ENCODE peak calls at places on chromosomes 13 and 19, in eight cellular contexts. X, Q, H, M, W, B, J and Z are unnamed samples.

GRCh38 chr19:38057954-38058690 is 151.1 kb downstream of the SIPA1L3 start:
- DNase-seq in X (no peak), Q (no peak), H (peak), M (no peak), W (no peak), B (no peak), J (peak), Z (peak)

GRCh38 chr13:40933508-40933907 is 85.6 kb downstream of the ELF1 start:
- DNase-seq in X (no peak), Q (no peak), H (no peak), M (no peak), W (no peak), B (no peak), J (no peak), Z (no peak)

GRCh38 chr13:31774186-31774585 is 34.9 kb downstream of the RXFP2 start:
- DNase-seq in X (peak), Q (no peak), H (no peak), M (no peak), W (no peak), B (no peak), J (no peak), Z (no peak)

GRCh38 chr19:7534531-7534980 is 961 bp upstream of the PNPLA6 start:
- DNase-seq in X (peak), Q (peak), H (peak), M (peak), W (peak), B (peak), J (peak), Z (no peak)

GRCh38 chr19:9054768-9055167 is 32.1 kb upstream of the OR1M1 start:
- DNase-seq in X (no peak), Q (peak), H (no peak), M (no peak), W (peak), B (no peak), J (no peak), Z (peak)

GRCh38 chr19:40585677-40586422 is 9.2 kb downstream of the SHKBP1 start:
- DNase-seq in X (peak), Q (no peak), H (no peak), M (no peak), W (no peak), B (no peak), J (no peak), Z (no peak)

GRCh38 chr19:3224346-3225325 is at the start of gene CELF5:
- DNase-seq in X (no peak), Q (peak), H (peak), M (no peak), W (peak), B (peak), J (peak), Z (no peak)

GRCh38 chr19:10091892-10092641 is 6.0 kb downstream of the SHFL start:
- DNase-seq in X (no peak), Q (no peak), H (no peak), M (no peak), W (no peak), B (no peak), J (no peak), Z (no peak)

GRCh38 chr13:27960362-27961226 is 8.5 kb downstream of the CDX2 start:
- DNase-seq in X (no peak), Q (peak), H (peak), M (no peak), W (no peak), B (no peak), J (peak), Z (peak)

GRCh38 chr19:17560205-17560595 is 4.8 kb downstream of the COLGALT1 start:
- DNase-seq in X (peak), Q (no peak), H (no peak), M (peak), W (no peak), B (no peak), J (no peak), Z (no peak)

GRCh38 chr13:40141859-40142555 is 486.5 kb downstream of the COG6 start:
- DNase-seq in X (no peak), Q (no peak), H (no peak), M (no peak), W (no peak), B (no peak), J (no peak), Z (no peak)

GRCh38 chr13:28723806-28724205 is 5.0 kb upstream of the SLC46A3 start:
- DNase-seq in X (no peak), Q (no peak), H (no peak), M (no peak), W (no peak), B (no peak), J (no peak), Z (no peak)

GRCh38 chr13:26494591-26494990 is 62.9 kb upstream of the WASF3 start:
- DNase-seq in X (no peak), Q (no peak), H (no peak), M (no peak), W (no peak), B (no peak), J (no peak), Z (no peak)

GRCh38 chr19:45922281-45922680 is 7.7 kb upstream of the NANOS2 start:
- DNase-seq in X (no peak), Q (peak), H (no peak), M (no peak), W (no peak), B (no peak), J (no peak), Z (no peak)

GRCh38 chr13:46992383-46992952 is 95.6 kb upstream of the HTR2A start:
- DNase-seq in X (peak), Q (peak), H (no peak), M (no peak), W (no peak), B (no peak), J (no peak), Z (no peak)

GRCh38 chr13:76980075-76980718 is 11.7 kb upstream of the CLN5 start:
- DNase-seq in X (peak), Q (peak), H (peak), M (peak), W (peak), B (peak), J (peak), Z (peak)

GRCh38 chr13:112072531-112073244 is 5.7 kb downstream of the SOX1 start:
- DNase-seq in X (peak), Q (peak), H (no peak), M (no peak), W (peak), B (peak), J (no peak), Z (no peak)

GRCh38 chr19:15399635-15400034 is 19.2 kb downstream of the AKAP8L start:
- DNase-seq in X (no peak), Q (no peak), H (no peak), M (no peak), W (no peak), B (no peak), J (no peak), Z (no peak)

GRCh38 chr13:97914537-97914936 is 38.9 kb upstream of the IPO5 start:
- DNase-seq in X (peak), Q (no peak), H (no peak), M (no peak), W (no peak), B (no peak), J (no peak), Z (no peak)

GRCh38 chr13:98780451-98780850 is 28.0 kb upstream of the SLC15A1 start:
- DNase-seq in X (no peak), Q (no peak), H (no peak), M (no peak), W (no peak), B (no peak), J (no peak), Z (no peak)

GRCh38 chr19:28184997-28185396 is 1028.0 kb downstream of the UQCRFS1 start:
- DNase-seq in X (peak), Q (no peak), H (no peak), M (no peak), W (no peak), B (no peak), J (no peak), Z (no peak)

GRCh38 chr13:49995535-49996165 is 1.2 kb upstream of the TRIM13 start:
- DNase-seq in X (peak), Q (peak), H (peak), M (no peak), W (no peak), B (no peak), J (no peak), Z (no peak)

GRCh38 chr13:99124695-99125334 is 75.8 kb upstream of the UBAC2 start:
- DNase-seq in X (peak), Q (no peak), H (peak), M (no peak), W (no peak), B (no peak), J (no peak), Z (no peak)

GRCh38 chr19:2115324-2115723 is 18.6 kb downstream of the IZUMO4 start:
- DNase-seq in X (no peak), Q (no peak), H (no peak), M (no peak), W (no peak), B (no peak), J (no peak), Z (no peak)

GRCh38 chr19:8832132-8833021 is at the start of the genes MBD3L1 and ZNF558:
- DNase-seq in X (peak), Q (peak), H (peak), M (peak), W (peak), B (peak), J (peak), Z (peak)

GRCh38 chr13:79810671-79811070 is 329.7 kb downstream of the NDFIP2 start:
- DNase-seq in X (peak), Q (peak), H (no peak), M (no peak), W (no peak), B (no peak), J (no peak), Z (no peak)

GRCh38 chr13:108269601-108270328 is at the start of gene TNFSF13B:
- DNase-seq in X (peak), Q (peak), H (peak), M (peak), W (no peak), B (no peak), J (peak), Z (no peak)

GRCh38 chr19:43798546-43799409 is 3.5 kb downstream of the LYPD5 start:
- DNase-seq in X (peak), Q (peak), H (peak), M (peak), W (no peak), B (no peak), J (peak), Z (peak)

GRCh38 chr13:25330541-25330940 is 29.1 kb downstream of the NUP58 start:
- DNase-seq in X (peak), Q (no peak), H (no peak), M (no peak), W (no peak), B (no peak), J (no peak), Z (no peak)

GRCh38 chr13:79379274-79379673 is 26.8 kb downstream of the RBM26 start:
- DNase-seq in X (no peak), Q (no peak), H (no peak), M (no peak), W (no peak), B (no peak), J (no peak), Z (no peak)

GRCh38 chr13:42354246-42355117 is 82.5 kb downstream of the AKAP11 start:
- DNase-seq in X (peak), Q (peak), H (peak), M (no peak), W (no peak), B (no peak), J (no peak), Z (no peak)

GRCh38 chr13:24152292-24153214 is 8.0 kb upstream of the SPATA13 start:
- DNase-seq in X (no peak), Q (no peak), H (peak), M (no peak), W (no peak), B (no peak), J (no peak), Z (no peak)

GRCh38 chr13:41542281-41542680 is 84.9 kb downstream of the RGCC start:
- DNase-seq in X (no peak), Q (no peak), H (no peak), M (no peak), W (no peak), B (no peak), J (peak), Z (no peak)

GRCh38 chr19:11164879-11165406 is 9.4 kb upstream of the SPC24 start:
- DNase-seq in X (peak), Q (no peak), H (no peak), M (peak), W (no peak), B (peak), J (peak), Z (no peak)

GRCh38 chr19:16328824-16329482 is 4.3 kb downstream of the KLF2 start:
- DNase-seq in X (no peak), Q (no peak), H (no peak), M (no peak), W (no peak), B (no peak), J (no peak), Z (no peak)

GRCh38 chr13:24718192-24718965 is 38.2 kb downstream of the ATP12A start:
- DNase-seq in X (no peak), Q (no peak), H (no peak), M (no peak), W (no peak), B (no peak), J (no peak), Z (no peak)

GRCh38 chr19:45577111-45577905 is 7.3 kb downstream of the OPA3 start:
- DNase-seq in X (peak), Q (peak), H (peak), M (no peak), W (no peak), B (no peak), J (peak), Z (peak)

GRCh38 chr13:113533441-113533840 is 42.9 kb upstream of the DCUN1D2 start:
- DNase-seq in X (no peak), Q (no peak), H (no peak), M (no peak), W (no peak), B (no peak), J (no peak), Z (no peak)
- H3K27ac ChIP-seq in X (no peak), Q (no peak), H (no peak), M (no peak), W (no peak), B (no peak), J (no peak), Z (no peak)

GRCh38 chr19:55703790-55704215 is 28.8 kb downstream of the EPN1 start:
- DNase-seq in X (peak), Q (peak), H (peak), M (no peak), W (no peak), B (no peak), J (no peak), Z (no peak)

GRCh38 chr19:55702131-55702627 is 27.2 kb downstream of the EPN1 start:
- DNase-seq in X (no peak), Q (peak), H (peak), M (no peak), W (no peak), B (no peak), J (no peak), Z (no peak)

GRCh38 chr19:55704494-55705245 is 29.6 kb downstream of the EPN1 start:
- DNase-seq in X (no peak), Q (peak), H (no peak), M (no peak), W (no peak), B (no peak), J (no peak), Z (no peak)

GRCh38 chr19:55700813-55701212 is 25.8 kb downstream of the EPN1 start:
- DNase-seq in X (no peak), Q (no peak), H (no peak), M (no peak), W (no peak), B (no peak), J (no peak), Z (no peak)

DNA sequence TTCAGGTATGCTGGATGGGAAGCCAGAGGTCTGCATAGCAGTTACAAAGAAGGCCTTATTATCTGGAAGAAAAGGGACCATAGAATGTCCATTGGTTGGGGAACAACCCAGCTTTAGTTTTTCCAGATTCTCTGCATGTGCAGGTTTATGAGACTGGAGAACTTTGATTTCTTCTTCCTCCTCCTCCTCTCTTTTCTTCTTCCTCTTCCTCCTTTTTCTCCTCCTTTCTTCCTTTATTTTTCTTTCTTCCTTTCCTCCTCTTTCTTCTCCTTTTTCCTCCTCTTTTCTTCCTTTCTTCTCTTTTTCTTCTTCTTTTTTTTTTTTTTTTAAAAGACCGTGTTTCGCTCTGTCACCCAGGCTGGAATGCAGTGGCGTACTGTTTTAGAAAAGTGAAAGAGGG is 30.9 kb downstream of the EPN1 start:
- DNase-seq in X (no peak), Q (no peak), H (no peak), M (no peak), W (no peak), B (no peak), J (no peak), Z (no peak)
- H3K27ac ChIP-seq in X (no peak), Q (no peak), H (no peak), M (no peak), W (no peak), B (no peak), J (no peak), Z (no peak)

DNA sequence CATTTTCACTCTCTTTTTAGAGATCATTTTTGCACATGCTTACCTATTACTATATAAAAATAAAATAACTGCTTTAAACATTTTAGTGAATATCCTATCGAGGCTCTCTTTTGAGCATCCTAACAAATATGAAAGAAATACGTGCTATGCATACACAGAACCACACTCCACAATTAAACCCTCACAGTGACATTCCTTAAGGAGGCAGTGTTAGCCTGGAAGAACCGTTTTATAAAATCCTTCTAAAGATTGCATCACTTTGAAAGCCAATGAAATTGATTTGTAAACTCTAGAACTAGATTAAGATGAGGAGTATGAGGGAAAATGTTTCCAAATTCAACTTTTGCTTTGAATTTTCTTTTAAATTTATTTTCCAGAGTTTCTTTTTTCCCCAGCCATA is 11.1 kb upstream of the ENOX1 start:
- DNase-seq in X (no peak), Q (no peak), H (no peak), M (no peak), W (no peak), B (no peak), J (no peak), Z (no peak)
- H3K27ac ChIP-seq in X (no peak), Q (no peak), H (no peak), M (no peak), W (no peak), B (peak), J (no peak), Z (no peak)

GRCh38 chr19:4327252-4327876 is 11.3 kb downstream of the STAP2 start:
- DNase-seq in X (peak), Q (peak), H (no peak), M (peak), W (peak), B (no peak), J (peak), Z (peak)

GRCh38 chr19:4327877-4328242 is 10.8 kb downstream of the STAP2 start:
- DNase-seq in X (no peak), Q (no peak), H (no peak), M (no peak), W (no peak), B (no peak), J (no peak), Z (peak)

GRCh38 chr19:4328243-4328990 is 10.2 kb downstream of the STAP2 start:
- DNase-seq in X (peak), Q (peak), H (peak), M (peak), W (peak), B (peak), J (peak), Z (peak)

GRCh38 chr19:4326837-4327251 is 11.8 kb downstream of the STAP2 start:
- DNase-seq in X (no peak), Q (peak), H (no peak), M (no peak), W (peak), B (no peak), J (no peak), Z (no peak)

GRCh38 chr19:4326215-4326836 is 12.3 kb downstream of the STAP2 start:
- DNase-seq in X (no peak), Q (no peak), H (no peak), M (no peak), W (no peak), B (no peak), J (no peak), Z (no peak)
- H3K27ac ChIP-seq in X (no peak), Q (peak), H (no peak), M (no peak), W (no peak), B (no peak), J (no peak), Z (no peak)

GRCh38 chr19:6101291-6101690 is 9.0 kb downstream of the RFX2 start:
- DNase-seq in X (peak), Q (no peak), H (no peak), M (no peak), W (no peak), B (no peak), J (no peak), Z (no peak)

GRCh38 chr19:6103894-6104293 is 6.4 kb downstream of the RFX2 start:
- DNase-seq in X (no peak), Q (no peak), H (no peak), M (no peak), W (no peak), B (no peak), J (no peak), Z (no peak)

GRCh38 chr19:6103217-6103644 is 7.1 kb downstream of the RFX2 start:
- DNase-seq in X (peak), Q (no peak), H (no peak), M (peak), W (no peak), B (peak), J (no peak), Z (peak)

GRCh38 chr19:6100284-6100915 is 9.9 kb downstream of the RFX2 start:
- DNase-seq in X (no peak), Q (peak), H (no peak), M (no peak), W (no peak), B (no peak), J (no peak), Z (no peak)

DNA sequence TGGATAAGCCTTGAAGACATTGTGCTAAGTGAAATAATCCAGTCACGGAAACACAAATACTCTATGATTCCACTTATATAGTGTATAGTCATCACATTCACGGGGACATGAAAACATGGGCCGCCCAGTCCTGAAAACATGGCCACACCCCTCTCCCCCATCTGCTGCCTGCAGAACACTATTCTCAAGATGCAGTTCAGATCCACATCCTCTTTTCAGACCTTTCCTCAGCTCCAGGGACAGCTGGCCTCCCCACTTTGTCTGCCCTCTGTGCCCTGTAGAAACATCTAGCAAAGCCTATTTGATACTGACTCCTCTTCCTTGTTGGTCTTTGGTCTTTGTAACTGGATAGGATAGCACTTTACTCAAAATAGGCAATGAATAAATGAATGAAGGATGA is 8.3 kb downstream of the RFX2 start:
- DNase-seq in X (no peak), Q (no peak), H (no peak), M (no peak), W (no peak), B (no peak), J (no peak), Z (no peak)
- H3K27ac ChIP-seq in X (no peak), Q (no peak), H (no peak), M (peak), W (no peak), B (no peak), J (no peak), Z (peak)